ENCODE peak calls at places on chromosome 7, in ten cellular contexts. N is activated T-helper 1 cell treated with Interleukin-2 at 50 U/mL for 16 hours, K is anterior cingulate cortex, Y is neural crest cell, L is C1 segment of cervical spinal cord, W is epithelial cell of esophagus, F is tibial artery, C is frontal cortex, R is kidney glomerular epithelial cell, T is GOT3. E is an unnamed sample.

GRCh38 chr7:33841658-33842057 is 63.7 kb upstream of the BMPER start:
- DNase-seq in N (no peak), K (no peak), Y (no peak), L (no peak), W (peak; percentile 90), F (no peak), C (no peak), R (peak; percentile 62), T (no peak), E (no peak)

GRCh38 chr7:107860241-107860961 is 30.6 kb upstream of the DLD start:
- DNase-seq in N (no peak), K (no peak), Y (no peak), L (no peak), W (no peak), F (no peak), C (no peak), R (no peak), T (no peak), E (no peak)

GRCh38 chr7:43737467-43738127 is 8.3 kb upstream of the COA1 start:
- DNase-seq in N (no peak), K (no peak), Y (no peak), L (no peak), W (no peak), F (no peak), C (no peak), R (no peak), T (no peak), E (no peak)

GRCh38 chr7:33444501-33444900 is 315.1 kb downstream of the BBS9 start:
- DNase-seq in N (no peak), K (no peak), Y (no peak), L (no peak), W (no peak), F (no peak), C (no peak), R (no peak), T (no peak), E (no peak)

GRCh38 chr7:100483728-100484635 is at the start of gene NYAP1:
- DNase-seq in N (peak; percentile 39), K (peak; percentile 79), Y (no peak), L (peak; percentile 70), W (peak; percentile 69), F (no peak), C (peak; percentile 76), R (peak; percentile 8), T (no peak), E (peak; percentile 66)

GRCh38 chr7:117951711-117952280 is 78.6 kb upstream of the CTTNBP2 start:
- DNase-seq in N (no peak), K (no peak), Y (no peak), L (no peak), W (peak; percentile 52), F (no peak), C (no peak), R (no peak), T (no peak), E (no peak)

GRCh38 chr7:41188163-41189130 is 514.4 kb downstream of the INHBA start:
- DNase-seq in N (no peak), K (no peak), Y (no peak), L (no peak), W (peak; percentile 79), F (no peak), C (no peak), R (peak; percentile 91), T (no peak), E (no peak)

GRCh38 chr7:47336178-47337020 is 245.5 kb downstream of the TNS3 start:
- DNase-seq in N (no peak), K (peak; percentile 53), Y (no peak), L (peak; percentile 93), W (peak; percentile 99), F (peak; percentile 89), C (peak; percentile 33), R (no peak), T (peak; percentile 56), E (no peak)

GRCh38 chr7:90625562-90625961 is 29.4 kb downstream of the CDK14 start:
- DNase-seq in N (no peak), K (peak; percentile 3), Y (no peak), L (no peak), W (peak; percentile 32), F (no peak), C (no peak), R (peak; percentile 63), T (no peak), E (no peak)

GRCh38 chr7:21542891-21543527 is at the start of gene DNAH11:
- DNase-seq in N (no peak), K (no peak), Y (peak; percentile 50), L (no peak), W (peak; percentile 65), F (no peak), C (no peak), R (no peak), T (no peak), E (no peak)

GRCh38 chr7:133253522-133253882 is 624 bp downstream of the EXOC4 start:
- DNase-seq in N (no peak), K (no peak), Y (no peak), L (peak; percentile 44), W (no peak), F (no peak), C (no peak), R (no peak), T (no peak), E (no peak)

GRCh38 chr7:18958627-18959026 is 158.8 kb downstream of the TWIST1 start:
- DNase-seq in N (no peak), K (no peak), Y (no peak), L (no peak), W (peak; percentile 35), F (no peak), C (no peak), R (no peak), T (no peak), E (no peak)

GRCh38 chr7:43639858-43640491 is 57.1 kb downstream of the STK17A start:
- DNase-seq in N (no peak), K (no peak), Y (no peak), L (peak; percentile 46), W (peak; percentile 56), F (no peak), C (no peak), R (peak; percentile 73), T (peak; percentile 32), E (no peak)

GRCh38 chr7:35465791-35466336 is 212.0 kb upstream of the TBX20 start:
- DNase-seq in N (no peak), K (no peak), Y (no peak), L (no peak), W (no peak), F (no peak), C (no peak), R (no peak), T (no peak), E (no peak)

GRCh38 chr7:15280078-15280734 is 281.6 kb downstream of the AGMO start:
- DNase-seq in N (no peak), K (no peak), Y (no peak), L (no peak), W (peak; percentile 9), F (no peak), C (no peak), R (no peak), T (no peak), E (no peak)

GRCh38 chr7:133252858-133253521 is at the start of gene EXOC4:
- DNase-seq in N (peak; percentile 81), K (peak; percentile 96), Y (peak; percentile 83), L (peak; percentile 96), W (peak; percentile 98), F (peak; percentile 96), C (peak; percentile 70), R (peak; percentile 96), T (peak; percentile 82), E (peak; percentile 93)

GRCh38 chr7:107118109-107118900 is 50.5 kb upstream of the HBP1 start:
- DNase-seq in N (no peak), K (no peak), Y (no peak), L (no peak), W (no peak), F (no peak), C (no peak), R (peak; percentile 1), T (no peak), E (no peak)

GRCh38 chr7:142872106-142872675 is 13.4 kb downstream of the TRPV6 start:
- DNase-seq in N (no peak), K (no peak), Y (no peak), L (no peak), W (no peak), F (no peak), C (no peak), R (no peak), T (no peak), E (no peak)

GRCh38 chr7:151759591-151760042 is 117.3 kb downstream of the PRKAG2 start:
- DNase-seq in N (no peak), K (peak; percentile 49), Y (peak; percentile 63), L (peak; percentile 36), W (peak; percentile 80), F (peak; percentile 78), C (peak; percentile 47), R (peak; percentile 46), T (no peak), E (peak; percentile 67)